ENCODE peak calls at places on chromosome 9, in seven cellular contexts. One of them, this sample, is unnamed.
A peak's percentile ranks its signal among the peaks of the same experiment; 100 is the strongest.

GRCh38 chr9:118686940-118687339 is 682.3 kb downstream of the BRINP1 start:
- DNase-seq in H1: no peak
- DNase-seq in GM12878: no peak
- DNase-seq in HepG2: no peak
- DNase-seq in K562: no peak
- DNase-seq in HCT116: no peak
- DNase-seq in SK-N-SH: no peak
- DNase-seq in this sample: no peak

GRCh38 chr9:37994639-37995347 is 74.2 kb downstream of the SHB start:
- DNase-seq in H1: no peak
- DNase-seq in GM12878: peak; percentile 66
- DNase-seq in HepG2: no peak
- DNase-seq in K562: no peak
- DNase-seq in HCT116: no peak
- DNase-seq in SK-N-SH: peak; percentile 58
- DNase-seq in this sample: no peak

GRCh38 chr9:2800385-2801179 is 43.3 kb downstream of the PUM3 start:
- DNase-seq in H1: no peak
- DNase-seq in GM12878: no peak
- DNase-seq in HepG2: peak; percentile 24
- DNase-seq in K562: no peak
- DNase-seq in HCT116: no peak
- DNase-seq in SK-N-SH: peak; percentile 15
- DNase-seq in this sample: no peak

GRCh38 chr9:95584176-95584575 is 67.4 kb upstream of the PTCH1 start:
- DNase-seq in H1: no peak
- DNase-seq in GM12878: no peak
- DNase-seq in HepG2: no peak
- DNase-seq in K562: no peak
- DNase-seq in HCT116: no peak
- DNase-seq in SK-N-SH: no peak
- DNase-seq in this sample: no peak

GRCh38 chr9:132518151-132518550 is 64.3 kb upstream of the BARHL1 start:
- DNase-seq in H1: no peak
- DNase-seq in GM12878: no peak
- DNase-seq in HepG2: no peak
- DNase-seq in K562: no peak
- DNase-seq in HCT116: no peak
- DNase-seq in SK-N-SH: no peak
- DNase-seq in this sample: no peak

GRCh38 chr9:117030254-117030768 is 343.2 kb downstream of the TRIM32 start:
- DNase-seq in H1: no peak
- DNase-seq in GM12878: no peak
- DNase-seq in HepG2: no peak
- DNase-seq in K562: no peak
- DNase-seq in HCT116: no peak
- DNase-seq in SK-N-SH: no peak
- DNase-seq in this sample: no peak

GRCh38 chr9:134187110-134187531 is 22.8 kb upstream of the RNU6ATAC start:
- DNase-seq in H1: no peak
- DNase-seq in GM12878: no peak
- DNase-seq in HepG2: no peak
- DNase-seq in K562: peak; percentile 35
- DNase-seq in HCT116: no peak
- DNase-seq in SK-N-SH: peak; percentile 28
- DNase-seq in this sample: peak; percentile 62

GRCh38 chr9:6230037-6230778 is 14.6 kb downstream of the IL33 start:
- DNase-seq in H1: no peak
- DNase-seq in GM12878: no peak
- DNase-seq in HepG2: no peak
- DNase-seq in K562: no peak
- DNase-seq in HCT116: no peak
- DNase-seq in SK-N-SH: no peak
- DNase-seq in this sample: no peak

GRCh38 chr9:130995399-130995941 is 13.5 kb upstream of the LAMC3 start:
- DNase-seq in H1: no peak
- DNase-seq in GM12878: no peak
- DNase-seq in HepG2: no peak
- DNase-seq in K562: peak; percentile 66
- DNase-seq in HCT116: no peak
- DNase-seq in SK-N-SH: peak; percentile 59
- DNase-seq in this sample: no peak

GRCh38 chr9:37486616-37487544 is 1.1 kb downstream of the POLR1E start:
- DNase-seq in H1: no peak
- DNase-seq in GM12878: no peak
- DNase-seq in HepG2: no peak
- DNase-seq in K562: peak; percentile 22
- DNase-seq in HCT116: no peak
- DNase-seq in SK-N-SH: peak; percentile 23
- DNase-seq in this sample: no peak

DNA sequence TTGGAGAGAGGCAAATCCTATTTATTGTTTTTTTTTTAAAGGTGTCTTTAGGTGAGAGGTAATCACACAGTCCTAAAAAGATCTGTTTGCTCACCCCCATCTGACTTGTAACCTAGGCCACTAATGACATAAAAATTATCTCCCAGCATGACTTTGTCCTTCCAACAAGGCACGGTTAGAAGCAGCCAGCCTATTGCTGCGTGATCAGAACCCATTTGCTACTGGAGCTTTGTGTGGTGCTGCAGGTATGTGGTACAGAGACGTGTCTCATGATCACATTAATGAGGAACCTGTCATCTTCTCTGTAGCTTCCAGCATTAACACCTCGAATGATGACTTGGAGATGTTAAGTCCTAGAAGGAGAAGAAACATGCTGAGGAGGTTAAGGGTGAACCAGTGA is 555.8 kb upstream of the TLE4 start:
- DNase-seq in H1: no peak
- DNase-seq in GM12878: no peak
- DNase-seq in HepG2: no peak
- DNase-seq in K562: no peak
- DNase-seq in HCT116: no peak
- DNase-seq in SK-N-SH: no peak
- DNase-seq in this sample: no peak
- TF ChIP-seq JUND in H1: no peak
- TF ChIP-seq JUND in GM12878: no peak
- TF ChIP-seq JUND in HepG2: no peak
- TF ChIP-seq JUND in K562: no peak
- TF ChIP-seq JUND in HCT116: no peak
- TF ChIP-seq JUND in SK-N-SH: no peak
- TF ChIP-seq JUND in this sample: no peak

DNA sequence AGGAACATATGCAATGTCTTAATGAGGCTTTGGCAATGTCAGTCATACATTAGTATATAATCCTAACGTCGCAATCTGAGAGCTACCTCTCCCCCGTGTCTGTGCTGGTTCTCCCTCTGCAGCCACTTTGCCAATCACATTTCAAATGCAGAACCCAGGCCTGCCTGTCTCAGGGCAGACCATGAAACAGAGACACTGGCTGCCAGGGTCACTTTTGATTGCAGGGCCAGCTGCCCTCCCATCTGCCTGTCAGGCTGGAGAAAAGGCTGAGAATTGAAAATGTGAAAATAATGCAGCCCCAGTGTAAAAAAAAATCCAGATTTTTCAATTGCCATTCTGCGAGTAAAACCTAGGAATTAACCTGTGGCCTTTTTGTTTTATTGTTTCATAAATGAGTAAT is 56.3 kb downstream of the SLC24A2 start:
- DNase-seq in H1: no peak
- DNase-seq in GM12878: no peak
- DNase-seq in HepG2: no peak
- DNase-seq in K562: no peak
- DNase-seq in HCT116: no peak
- DNase-seq in SK-N-SH: no peak
- DNase-seq in this sample: no peak
- TF ChIP-seq JUND in H1: no peak
- TF ChIP-seq JUND in GM12878: no peak
- TF ChIP-seq JUND in HepG2: no peak
- TF ChIP-seq JUND in K562: no peak
- TF ChIP-seq JUND in HCT116: no peak
- TF ChIP-seq JUND in SK-N-SH: no peak
- TF ChIP-seq JUND in this sample: no peak

GRCh38 chr9:136629001-136629878 is 33.5 kb upstream of the EGFL7 start:
- DNase-seq in H1: no peak
- DNase-seq in GM12878: no peak
- DNase-seq in HepG2: no peak
- DNase-seq in K562: no peak
- DNase-seq in HCT116: no peak
- DNase-seq in SK-N-SH: no peak
- DNase-seq in this sample: no peak

GRCh38 chr9:136630662-136630992 is 32.1 kb upstream of the EGFL7 start:
- DNase-seq in H1: no peak
- DNase-seq in GM12878: no peak
- DNase-seq in HepG2: no peak
- DNase-seq in K562: no peak
- DNase-seq in HCT116: no peak
- DNase-seq in SK-N-SH: no peak
- DNase-seq in this sample: no peak

GRCh38 chr9:136631038-136632000 is 31.4 kb upstream of the EGFL7 start:
- DNase-seq in H1: peak; percentile 27
- DNase-seq in GM12878: peak; percentile 40
- DNase-seq in HepG2: peak; percentile 65
- DNase-seq in K562: peak; percentile 77
- DNase-seq in HCT116: peak; percentile 60
- DNase-seq in SK-N-SH: peak; percentile 90
- DNase-seq in this sample: peak; percentile 85

GRCh38 chr9:136628287-136628686 is 34.4 kb upstream of the EGFL7 start:
- DNase-seq in H1: no peak
- DNase-seq in GM12878: no peak
- DNase-seq in HepG2: no peak
- DNase-seq in K562: no peak
- DNase-seq in HCT116: no peak
- DNase-seq in SK-N-SH: no peak
- DNase-seq in this sample: no peak

DNA sequence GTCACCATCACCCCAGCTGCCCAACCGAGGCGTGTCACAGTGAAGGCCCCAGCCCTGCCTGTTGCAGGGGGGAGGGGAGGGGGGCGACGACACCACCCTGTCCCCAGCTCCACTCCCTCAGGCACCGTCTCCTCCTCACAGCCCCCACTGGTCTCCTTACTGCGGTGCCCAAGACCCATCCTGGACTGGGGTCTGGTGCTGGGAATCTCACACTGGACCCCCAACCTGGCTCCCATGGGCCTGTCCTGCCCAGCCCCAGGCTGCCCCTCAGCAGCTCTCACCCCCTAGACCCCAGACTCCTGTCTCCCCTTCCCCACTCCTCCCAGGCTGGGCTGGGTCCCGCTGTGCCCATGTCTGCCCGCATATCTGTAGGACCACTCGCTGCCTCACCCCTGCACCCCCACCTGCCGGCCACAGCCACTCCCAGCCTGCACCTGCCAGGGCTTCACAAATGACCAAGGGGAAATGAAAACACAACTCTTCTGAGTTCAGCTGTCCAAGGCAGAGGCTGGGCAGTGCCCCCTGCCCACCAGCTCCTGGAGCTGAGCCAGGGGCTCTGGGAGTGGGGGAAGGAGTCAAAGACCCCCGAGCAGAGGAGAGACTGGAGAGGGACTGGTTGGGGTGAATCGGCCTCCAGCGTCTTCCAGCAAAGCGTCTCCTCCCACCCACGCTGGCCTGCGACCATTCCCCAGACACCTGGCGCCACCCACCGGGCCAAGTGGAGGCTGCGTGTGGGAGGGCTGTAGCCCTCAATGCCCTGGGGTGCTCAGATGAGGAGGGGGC is 32.6 kb upstream of the EGFL7 start:
- DNase-seq in H1: peak; percentile 36
- DNase-seq in GM12878: no peak
- DNase-seq in HepG2: peak; percentile 39
- DNase-seq in K562: peak; percentile 72
- DNase-seq in HCT116: no peak
- DNase-seq in SK-N-SH: peak; percentile 91
- DNase-seq in this sample: peak; percentile 65
- TF ChIP-seq JUND in H1: no peak
- TF ChIP-seq JUND in GM12878: no peak
- TF ChIP-seq JUND in HepG2: no peak
- TF ChIP-seq JUND in K562: peak; percentile 31
- TF ChIP-seq JUND in HCT116: no peak
- TF ChIP-seq JUND in SK-N-SH: no peak
- TF ChIP-seq JUND in this sample: no peak

DNA sequence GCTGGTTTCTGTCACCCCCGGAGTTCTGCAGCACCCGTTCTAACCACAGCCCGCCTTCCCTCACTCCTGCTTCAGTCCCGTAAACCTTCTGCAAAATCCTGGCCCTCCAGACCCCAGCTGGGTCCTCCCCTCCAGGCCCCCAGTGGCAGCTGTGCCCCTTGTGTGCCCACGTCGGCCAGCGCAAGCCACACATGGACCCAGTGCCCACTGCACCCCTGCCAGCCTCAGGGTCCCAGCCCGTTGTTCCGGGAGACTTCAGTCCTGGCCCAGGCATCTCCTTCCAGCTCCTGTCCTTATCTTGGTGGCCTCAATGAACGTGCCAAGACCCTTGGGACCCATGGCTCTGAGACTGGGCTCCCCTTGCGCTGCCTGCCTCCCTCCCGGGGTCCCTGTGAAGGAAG is 43.2 kb downstream of the EXD3 start:
- DNase-seq in H1: no peak
- DNase-seq in GM12878: no peak
- DNase-seq in HepG2: no peak
- DNase-seq in K562: no peak
- DNase-seq in HCT116: no peak
- DNase-seq in SK-N-SH: no peak
- DNase-seq in this sample: no peak
- TF ChIP-seq JUND in H1: no peak
- TF ChIP-seq JUND in GM12878: no peak
- TF ChIP-seq JUND in HepG2: no peak
- TF ChIP-seq JUND in K562: no peak
- TF ChIP-seq JUND in HCT116: no peak
- TF ChIP-seq JUND in SK-N-SH: no peak
- TF ChIP-seq JUND in this sample: no peak

DNA sequence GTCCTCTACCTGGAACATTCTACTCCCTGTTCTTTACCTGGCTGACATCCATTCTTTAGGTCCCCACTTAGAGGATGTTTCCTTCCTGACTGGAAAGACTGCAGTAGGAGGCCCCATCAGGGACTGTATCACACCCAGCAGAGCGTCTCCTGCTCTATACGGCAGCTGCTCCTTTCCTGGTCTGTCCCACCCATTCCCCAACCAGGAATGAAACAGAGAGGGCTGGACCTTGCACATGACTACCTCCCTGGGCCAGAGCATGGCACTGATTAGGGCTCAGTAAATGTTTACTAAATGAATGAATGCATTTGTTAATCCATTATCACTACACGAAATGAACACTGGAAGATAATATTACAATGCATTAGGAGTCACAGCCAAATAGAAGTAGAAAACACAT is 76.4 kb downstream of the ABCA1 start:
- DNase-seq in H1: no peak
- DNase-seq in GM12878: no peak
- DNase-seq in HepG2: no peak
- DNase-seq in K562: no peak
- DNase-seq in HCT116: no peak
- DNase-seq in SK-N-SH: no peak
- DNase-seq in this sample: no peak
- TF ChIP-seq JUND in H1: no peak
- TF ChIP-seq JUND in GM12878: no peak
- TF ChIP-seq JUND in HepG2: no peak
- TF ChIP-seq JUND in K562: no peak
- TF ChIP-seq JUND in HCT116: no peak
- TF ChIP-seq JUND in SK-N-SH: no peak
- TF ChIP-seq JUND in this sample: no peak

GRCh38 chr9:114823416-114823815 is 17.6 kb upstream of the TNFSF15 start:
- DNase-seq in H1: no peak
- DNase-seq in GM12878: no peak
- DNase-seq in HepG2: no peak
- DNase-seq in K562: no peak
- DNase-seq in HCT116: no peak
- DNase-seq in SK-N-SH: no peak
- DNase-seq in this sample: no peak
- TF ChIP-seq JUND in H1: no peak
- TF ChIP-seq JUND in GM12878: no peak
- TF ChIP-seq JUND in HepG2: no peak
- TF ChIP-seq JUND in K562: no peak
- TF ChIP-seq JUND in HCT116: no peak
- TF ChIP-seq JUND in SK-N-SH: no peak
- TF ChIP-seq JUND in this sample: no peak

GRCh38 chr9:13141629-13142028 is 137.9 kb downstream of the MPDZ start:
- DNase-seq in H1: no peak
- DNase-seq in GM12878: no peak
- DNase-seq in HepG2: no peak
- DNase-seq in K562: no peak
- DNase-seq in HCT116: no peak
- DNase-seq in SK-N-SH: no peak
- DNase-seq in this sample: no peak
- TF ChIP-seq JUND in H1: no peak
- TF ChIP-seq JUND in GM12878: no peak
- TF ChIP-seq JUND in HepG2: no peak
- TF ChIP-seq JUND in K562: no peak
- TF ChIP-seq JUND in HCT116: no peak
- TF ChIP-seq JUND in SK-N-SH: peak; percentile 7
- TF ChIP-seq JUND in this sample: no peak